ENCODE peak calls at places on chromosomes 16 and 17, in ten cellular contexts. One of them, this sample, is unnamed.

GRCh38 chr17:2174048-2174447 is 119.1 kb downstream of the HIC1 start:
- DNase-seq in endothelial cell: no peak
- DNase-seq in bronchial epithelial cell: peak
- DNase-seq in upper lobe of left lung: no peak
- DNase-seq in neural crest cell: no peak
- DNase-seq in progenitor cell of endocrine pancreas: no peak
- DNase-seq in IMR-90: peak
- DNase-seq in MCF 10A: no peak
- DNase-seq in PC-9: no peak
- DNase-seq in cardiac fibroblast: peak
- DNase-seq in this sample: no peak

GRCh38 chr17:74760404-74761105 is 12.1 kb downstream of the NHERF1 start:
- DNase-seq in endothelial cell: no peak
- DNase-seq in bronchial epithelial cell: peak
- DNase-seq in upper lobe of left lung: no peak
- DNase-seq in neural crest cell: no peak
- DNase-seq in progenitor cell of endocrine pancreas: no peak
- DNase-seq in IMR-90: no peak
- DNase-seq in MCF 10A: no peak
- DNase-seq in PC-9: no peak
- DNase-seq in cardiac fibroblast: no peak
- DNase-seq in this sample: no peak

GRCh38 chr16:89217388-89218191 is at the start of gene ZNF778:
- DNase-seq in endothelial cell: peak
- DNase-seq in bronchial epithelial cell: peak
- DNase-seq in upper lobe of left lung: peak
- DNase-seq in neural crest cell: peak
- DNase-seq in progenitor cell of endocrine pancreas: no peak
- DNase-seq in IMR-90: peak
- DNase-seq in MCF 10A: peak
- DNase-seq in PC-9: peak
- DNase-seq in cardiac fibroblast: peak
- DNase-seq in this sample: peak

GRCh38 chr16:65121870-65122723 is at the start of gene CDH11:
- DNase-seq in endothelial cell: peak
- DNase-seq in bronchial epithelial cell: peak
- DNase-seq in upper lobe of left lung: peak
- DNase-seq in neural crest cell: peak
- DNase-seq in progenitor cell of endocrine pancreas: peak
- DNase-seq in IMR-90: peak
- DNase-seq in MCF 10A: peak
- DNase-seq in PC-9: no peak
- DNase-seq in cardiac fibroblast: peak
- DNase-seq in this sample: no peak

GRCh38 chr16:9124908-9125584 is 33.6 kb downstream of the HAPSTR1 start:
- DNase-seq in endothelial cell: no peak
- DNase-seq in bronchial epithelial cell: no peak
- DNase-seq in upper lobe of left lung: peak
- DNase-seq in neural crest cell: no peak
- DNase-seq in progenitor cell of endocrine pancreas: no peak
- DNase-seq in IMR-90: no peak
- DNase-seq in MCF 10A: no peak
- DNase-seq in PC-9: no peak
- DNase-seq in cardiac fibroblast: no peak
- DNase-seq in this sample: no peak

GRCh38 chr16:49608801-49609200 is 235.2 kb downstream of the C16orf78 start:
- DNase-seq in endothelial cell: no peak
- DNase-seq in bronchial epithelial cell: no peak
- DNase-seq in upper lobe of left lung: no peak
- DNase-seq in neural crest cell: no peak
- DNase-seq in progenitor cell of endocrine pancreas: no peak
- DNase-seq in IMR-90: peak
- DNase-seq in MCF 10A: no peak
- DNase-seq in PC-9: no peak
- DNase-seq in cardiac fibroblast: peak
- DNase-seq in this sample: no peak

GRCh38 chr17:63571632-63572310 is 21.5 kb downstream of the DCAF7 start:
- DNase-seq in endothelial cell: no peak
- DNase-seq in bronchial epithelial cell: peak
- DNase-seq in upper lobe of left lung: no peak
- DNase-seq in neural crest cell: no peak
- DNase-seq in progenitor cell of endocrine pancreas: no peak
- DNase-seq in IMR-90: peak
- DNase-seq in MCF 10A: peak
- DNase-seq in PC-9: peak
- DNase-seq in cardiac fibroblast: peak
- DNase-seq in this sample: no peak

GRCh38 chr16:69503244-69503643 is 62.5 kb upstream of the NFAT5 start:
- DNase-seq in endothelial cell: no peak
- DNase-seq in bronchial epithelial cell: no peak
- DNase-seq in upper lobe of left lung: no peak
- DNase-seq in neural crest cell: no peak
- DNase-seq in progenitor cell of endocrine pancreas: no peak
- DNase-seq in IMR-90: no peak
- DNase-seq in MCF 10A: no peak
- DNase-seq in PC-9: no peak
- DNase-seq in cardiac fibroblast: no peak
- DNase-seq in this sample: no peak

DNA sequence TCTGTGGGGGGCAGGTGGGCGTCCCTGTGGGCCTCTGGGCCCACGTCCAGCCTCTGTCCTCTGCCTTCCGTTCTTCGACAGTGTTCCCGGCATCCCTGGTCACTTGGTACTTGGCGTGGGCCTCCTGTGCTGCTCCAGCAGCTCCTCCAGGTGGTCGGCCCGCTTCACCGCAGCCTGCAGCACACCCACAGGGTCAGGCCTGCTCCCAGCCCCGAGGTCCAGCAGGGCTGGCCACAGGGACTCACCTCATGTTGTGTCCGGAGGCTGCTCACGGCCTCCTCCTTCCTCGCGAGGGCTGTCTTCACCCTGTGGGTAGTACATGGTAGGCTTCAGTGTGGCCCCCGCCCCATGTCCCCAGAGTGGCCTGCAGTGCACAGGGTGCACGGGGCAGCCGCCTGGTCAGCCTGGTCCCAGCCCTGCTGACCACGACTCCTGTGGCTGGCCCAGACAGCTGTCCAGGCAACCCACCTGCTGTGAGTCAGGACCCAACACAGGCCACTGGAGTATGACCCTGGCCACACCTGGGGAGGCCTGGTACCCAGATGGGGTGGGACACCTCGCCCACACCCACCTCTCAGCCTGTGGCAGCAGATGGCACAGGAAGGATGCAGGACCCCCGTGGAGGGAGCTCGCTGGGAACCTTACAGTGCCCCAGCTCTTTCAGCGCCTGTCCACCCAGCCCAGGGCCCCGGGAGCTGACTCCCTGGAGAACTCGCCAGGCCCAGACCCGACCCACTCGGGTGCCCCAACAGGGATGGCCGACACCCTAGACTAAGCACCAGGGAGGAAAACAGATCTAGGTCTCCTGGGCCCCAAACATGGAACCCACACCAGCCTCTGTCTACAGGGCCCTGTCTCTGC is 23.9 kb upstream of the AATK start:
- DNase-seq in endothelial cell: peak
- DNase-seq in bronchial epithelial cell: no peak
- DNase-seq in upper lobe of left lung: peak
- DNase-seq in neural crest cell: no peak
- DNase-seq in progenitor cell of endocrine pancreas: no peak
- DNase-seq in IMR-90: no peak
- DNase-seq in MCF 10A: no peak
- DNase-seq in PC-9: no peak
- DNase-seq in cardiac fibroblast: no peak
- DNase-seq in this sample: no peak
- TF ChIP-seq CTCF in endothelial cell: no peak
- TF ChIP-seq CTCF in bronchial epithelial cell: no peak
- TF ChIP-seq CTCF in upper lobe of left lung: peak
- TF ChIP-seq CTCF in neural crest cell: no peak
- TF ChIP-seq CTCF in progenitor cell of endocrine pancreas: peak
- TF ChIP-seq CTCF in IMR-90: peak
- TF ChIP-seq CTCF in MCF 10A: no peak
- TF ChIP-seq CTCF in PC-9: peak
- TF ChIP-seq CTCF in cardiac fibroblast: no peak
- TF ChIP-seq CTCF in this sample: no peak

GRCh38 chr17:43784628-43785101 is 4.4 kb downstream of the CFAP97D1 start:
- DNase-seq in endothelial cell: no peak
- DNase-seq in bronchial epithelial cell: peak
- DNase-seq in upper lobe of left lung: no peak
- DNase-seq in neural crest cell: no peak
- DNase-seq in progenitor cell of endocrine pancreas: no peak
- DNase-seq in IMR-90: peak
- DNase-seq in MCF 10A: no peak
- DNase-seq in PC-9: no peak
- DNase-seq in cardiac fibroblast: peak
- DNase-seq in this sample: no peak

GRCh38 chr17:43787728-43788127 is 7.5 kb downstream of the CFAP97D1 start:
- DNase-seq in endothelial cell: no peak
- DNase-seq in bronchial epithelial cell: peak
- DNase-seq in upper lobe of left lung: no peak
- DNase-seq in neural crest cell: no peak
- DNase-seq in progenitor cell of endocrine pancreas: no peak
- DNase-seq in IMR-90: no peak
- DNase-seq in MCF 10A: no peak
- DNase-seq in PC-9: no peak
- DNase-seq in cardiac fibroblast: no peak
- DNase-seq in this sample: no peak

GRCh38 chr17:43791589-43791988 is 11.4 kb downstream of the CFAP97D1 start:
- DNase-seq in endothelial cell: no peak
- DNase-seq in bronchial epithelial cell: peak
- DNase-seq in upper lobe of left lung: no peak
- DNase-seq in neural crest cell: no peak
- DNase-seq in progenitor cell of endocrine pancreas: no peak
- DNase-seq in IMR-90: peak
- DNase-seq in MCF 10A: peak
- DNase-seq in PC-9: peak
- DNase-seq in cardiac fibroblast: peak
- DNase-seq in this sample: no peak

GRCh38 chr17:43789482-43789881 is 9.2 kb downstream of the CFAP97D1 start:
- DNase-seq in endothelial cell: no peak
- DNase-seq in bronchial epithelial cell: no peak
- DNase-seq in upper lobe of left lung: no peak
- DNase-seq in neural crest cell: no peak
- DNase-seq in progenitor cell of endocrine pancreas: no peak
- DNase-seq in IMR-90: no peak
- DNase-seq in MCF 10A: no peak
- DNase-seq in PC-9: no peak
- DNase-seq in cardiac fibroblast: no peak
- DNase-seq in this sample: no peak

GRCh38 chr17:43790311-43790940 is 10.2 kb downstream of the CFAP97D1 start:
- DNase-seq in endothelial cell: no peak
- DNase-seq in bronchial epithelial cell: peak
- DNase-seq in upper lobe of left lung: no peak
- DNase-seq in neural crest cell: no peak
- DNase-seq in progenitor cell of endocrine pancreas: no peak
- DNase-seq in IMR-90: no peak
- DNase-seq in MCF 10A: peak
- DNase-seq in PC-9: no peak
- DNase-seq in cardiac fibroblast: no peak
- DNase-seq in this sample: no peak
- TF ChIP-seq CTCF in endothelial cell: no peak
- TF ChIP-seq CTCF in bronchial epithelial cell: peak
- TF ChIP-seq CTCF in upper lobe of left lung: no peak
- TF ChIP-seq CTCF in neural crest cell: no peak
- TF ChIP-seq CTCF in progenitor cell of endocrine pancreas: no peak
- TF ChIP-seq CTCF in IMR-90: peak
- TF ChIP-seq CTCF in MCF 10A: peak
- TF ChIP-seq CTCF in PC-9: peak
- TF ChIP-seq CTCF in cardiac fibroblast: peak
- TF ChIP-seq CTCF in this sample: peak

DNA sequence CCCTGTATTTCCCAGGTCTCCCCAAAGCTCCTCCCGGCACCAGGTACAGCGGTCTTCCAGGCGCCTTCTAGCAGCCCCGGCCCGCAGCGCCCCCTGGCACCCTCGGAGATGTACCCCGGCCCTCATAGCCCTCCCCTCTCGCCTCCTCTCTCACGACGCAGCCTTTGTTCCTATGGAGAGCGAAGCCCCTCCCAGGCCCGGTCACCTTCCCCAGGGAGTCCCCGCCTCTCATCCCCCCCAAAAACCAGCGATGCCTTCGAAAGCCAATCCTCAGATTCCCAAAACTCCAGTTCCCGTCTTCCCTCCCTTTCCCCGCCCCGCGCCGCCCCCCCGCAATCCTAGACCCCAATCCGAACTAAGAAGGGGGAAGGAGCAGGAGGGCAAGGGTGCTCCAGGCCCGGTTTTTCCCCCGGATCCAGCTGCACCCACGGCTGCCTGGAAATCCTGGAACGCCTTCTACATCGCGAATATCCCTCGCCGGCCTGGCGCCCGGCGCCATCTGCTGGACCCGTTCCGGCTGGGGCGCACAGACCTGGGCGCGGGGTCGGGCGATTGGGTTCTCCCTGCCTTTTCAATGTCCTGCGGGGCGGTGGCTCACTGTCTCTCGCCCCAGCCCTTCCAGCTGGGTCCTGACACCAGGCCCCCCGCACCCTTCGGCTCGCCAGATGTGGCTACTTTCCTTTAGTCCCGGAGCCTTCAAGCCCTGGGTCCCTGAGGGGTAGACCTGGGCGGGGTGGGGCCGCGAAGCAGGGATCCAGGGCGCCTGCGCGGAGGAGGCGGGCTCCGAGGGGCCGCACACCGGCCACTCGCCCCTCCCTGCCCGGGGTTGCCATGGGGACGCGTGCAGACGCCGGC is at the start of gene DNAH2:
- DNase-seq in endothelial cell: peak
- DNase-seq in bronchial epithelial cell: peak
- DNase-seq in upper lobe of left lung: peak
- DNase-seq in neural crest cell: peak
- DNase-seq in progenitor cell of endocrine pancreas: peak
- DNase-seq in IMR-90: peak
- DNase-seq in MCF 10A: peak
- DNase-seq in PC-9: peak
- DNase-seq in cardiac fibroblast: peak
- DNase-seq in this sample: peak
- TF ChIP-seq CTCF in endothelial cell: peak
- TF ChIP-seq CTCF in bronchial epithelial cell: peak
- TF ChIP-seq CTCF in upper lobe of left lung: no peak
- TF ChIP-seq CTCF in neural crest cell: peak
- TF ChIP-seq CTCF in progenitor cell of endocrine pancreas: peak
- TF ChIP-seq CTCF in IMR-90: peak
- TF ChIP-seq CTCF in MCF 10A: peak
- TF ChIP-seq CTCF in PC-9: peak
- TF ChIP-seq CTCF in cardiac fibroblast: peak
- TF ChIP-seq CTCF in this sample: peak

DNA sequence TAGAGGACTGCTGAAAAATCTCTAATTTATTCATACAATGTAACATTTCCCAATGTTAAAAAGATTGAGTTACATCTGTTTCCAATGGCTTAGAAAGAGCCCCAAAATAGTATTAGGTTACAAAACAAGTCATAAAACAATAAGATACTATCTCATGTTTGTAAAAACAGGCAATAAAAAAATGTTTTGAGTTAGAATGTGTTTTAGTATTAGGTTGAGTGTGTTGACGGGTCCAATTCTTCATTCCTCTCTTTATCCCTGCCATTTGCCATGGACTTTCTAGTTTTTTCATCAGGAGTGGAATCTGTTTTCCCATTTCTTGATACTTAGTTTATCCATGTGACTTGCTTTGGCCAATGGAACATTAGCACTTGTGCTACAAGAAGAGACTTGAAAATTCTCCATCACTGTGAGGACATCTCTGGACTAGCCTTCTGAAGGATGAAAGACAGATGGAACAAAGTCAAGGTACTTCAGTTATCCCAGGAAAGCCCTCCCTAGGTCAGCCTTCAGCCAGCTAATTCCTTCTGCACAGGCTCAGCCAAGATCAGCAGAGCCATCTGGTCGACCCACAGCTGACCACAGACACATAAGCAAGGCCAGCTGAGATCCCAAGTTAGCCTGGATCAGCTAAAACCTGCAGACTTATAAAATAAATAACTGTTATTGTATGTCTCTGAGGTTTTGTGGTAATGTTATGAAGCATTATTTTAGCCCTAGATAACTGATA is 83.3 kb downstream of the HS3ST3A1 start:
- DNase-seq in endothelial cell: no peak
- DNase-seq in bronchial epithelial cell: no peak
- DNase-seq in upper lobe of left lung: no peak
- DNase-seq in neural crest cell: no peak
- DNase-seq in progenitor cell of endocrine pancreas: no peak
- DNase-seq in IMR-90: peak
- DNase-seq in MCF 10A: no peak
- DNase-seq in PC-9: no peak
- DNase-seq in cardiac fibroblast: peak
- DNase-seq in this sample: no peak
- TF ChIP-seq CTCF in endothelial cell: no peak
- TF ChIP-seq CTCF in bronchial epithelial cell: no peak
- TF ChIP-seq CTCF in upper lobe of left lung: no peak
- TF ChIP-seq CTCF in neural crest cell: no peak
- TF ChIP-seq CTCF in progenitor cell of endocrine pancreas: no peak
- TF ChIP-seq CTCF in IMR-90: no peak
- TF ChIP-seq CTCF in MCF 10A: no peak
- TF ChIP-seq CTCF in PC-9: no peak
- TF ChIP-seq CTCF in cardiac fibroblast: no peak
- TF ChIP-seq CTCF in this sample: no peak

This sample was measured in GM06990.